ENCODE peak calls at places on chromosome 15, in five cellular contexts. V is uterus, R is HCT116, F is breast epithelium, I is body of pancreas. W is an unnamed sample.

GRCh38 chr15:87498545-87498944 is 758.0 kb downstream of the NTRK3 start:
- DNase-seq in I (no peak), V (no peak), R (no peak), F (no peak), W (no peak)

GRCh38 chr15:70101459-70102113 is 3.9 kb upstream of the TLE3 start:
- DNase-seq in R (peak; percentile 82), I (peak; percentile 93), F (no peak), V (peak; percentile 53), W (no peak)

GRCh38 chr15:49096090-49096750 is 50.0 kb upstream of the SECISBP2L start:
- DNase-seq in F (no peak), R (no peak), I (no peak), V (no peak), W (no peak)

GRCh38 chr15:24856397-24857093 is 98.2 kb upstream of the SNRPN start:
- DNase-seq in I (no peak), V (no peak), F (no peak), R (no peak), W (no peak)

GRCh38 chr15:31387483-31388118 is 61.0 kb downstream of the KLF13 start:
- DNase-seq in R (no peak), I (peak; percentile 97), V (no peak), F (no peak), W (no peak)

GRCh38 chr15:92009162-92009561 is 155.7 kb downstream of the SLCO3A1 start:
- DNase-seq in R (no peak), V (no peak), F (no peak), I (no peak), W (no peak)

GRCh38 chr15:52651868-52652267 is 27.3 kb downstream of the ATOSA start:
- DNase-seq in I (peak; percentile 62), R (peak; percentile 32), V (peak; percentile 50), F (no peak), W (no peak)

GRCh38 chr15:63663906-63664305 is 66.7 kb downstream of the FBXL22 start:
- DNase-seq in I (no peak), R (no peak), V (no peak), F (no peak), W (no peak)

GRCh38 chr15:92394327-92395175 is 870 bp downstream of the ST8SIA2 start:
- DNase-seq in R (no peak), V (no peak), F (no peak), I (no peak), W (no peak)

GRCh38 chr15:74835312-74835823 is 7.6 kb downstream of the ULK3 start:
- DNase-seq in F (no peak), R (peak; percentile 69), I (peak; percentile 62), V (no peak), W (no peak)

DNA sequence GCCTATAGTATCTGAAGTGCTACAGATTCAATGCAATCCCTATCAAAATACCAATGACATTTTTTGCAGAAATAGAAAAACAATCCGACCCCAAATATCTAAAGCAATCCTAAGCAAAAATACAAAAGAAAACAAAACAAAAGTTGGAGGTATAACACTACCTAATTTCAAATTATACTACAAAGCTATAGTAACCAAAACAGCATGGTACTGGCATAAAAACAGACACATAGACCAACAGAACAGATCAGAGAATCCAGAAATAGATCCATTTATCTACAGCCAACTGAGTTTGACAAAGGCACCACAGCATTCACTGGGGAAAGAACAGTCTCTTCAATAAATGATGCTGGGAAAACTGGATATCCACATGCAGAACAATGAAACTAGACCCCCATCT is 23.8 kb upstream of the CDAN1 start:
- DNase-seq in R (no peak), V (no peak), I (no peak), F (no peak), W (no peak)
- H3K9me3 ChIP-seq in R (peaks cover 6% of the 10 kb centered on the region), V (no peaks in the 10 kb centered on the region), I (no peaks in the 10 kb centered on the region), F (peaks cover 16% of the 10 kb centered on the region), W (peaks cover 16% of the 10 kb centered on the region)

GRCh38 chr15:99961011-99961441 is 227.8 kb upstream of the LYSMD4 start:
- DNase-seq in F (peak; percentile 40), V (no peak), I (peak; percentile 41), R (peak; percentile 51), W (no peak)
- TF ChIP-seq CTCF in F (peak; percentile 11), V (no peak), I (peak; percentile 32), R (peak; percentile 45), W (peak; percentile 53)

GRCh38 chr15:101255615-101256350 is 3.9 kb upstream of the CHSY1 start:
- DNase-seq in V (no peak), R (no peak), F (no peak), I (peak; percentile 64), W (no peak)
- TF ChIP-seq POLR2A in V (no peak), R (no peak), F (no peak), I (no peak), W (no peak)

GRCh38 chr15:60120100-60120499 is 116.0 kb downstream of the FOXB1 start:
- DNase-seq in V (no peak), R (no peak), I (no peak), F (no peak), W (no peak)

GRCh38 chr15:60121845-60122244 is 117.7 kb downstream of the FOXB1 start:
- DNase-seq in V (no peak), F (no peak), I (no peak), R (no peak), W (no peak)

GRCh38 chr15:60125334-60125733 is 121.2 kb downstream of the FOXB1 start:
- DNase-seq in R (no peak), V (no peak), I (no peak), F (no peak), W (no peak)

GRCh38 chr15:60124460-60125070 is 120.5 kb downstream of the FOXB1 start:
- DNase-seq in R (no peak), I (no peak), V (no peak), F (no peak), W (no peak)

DNA sequence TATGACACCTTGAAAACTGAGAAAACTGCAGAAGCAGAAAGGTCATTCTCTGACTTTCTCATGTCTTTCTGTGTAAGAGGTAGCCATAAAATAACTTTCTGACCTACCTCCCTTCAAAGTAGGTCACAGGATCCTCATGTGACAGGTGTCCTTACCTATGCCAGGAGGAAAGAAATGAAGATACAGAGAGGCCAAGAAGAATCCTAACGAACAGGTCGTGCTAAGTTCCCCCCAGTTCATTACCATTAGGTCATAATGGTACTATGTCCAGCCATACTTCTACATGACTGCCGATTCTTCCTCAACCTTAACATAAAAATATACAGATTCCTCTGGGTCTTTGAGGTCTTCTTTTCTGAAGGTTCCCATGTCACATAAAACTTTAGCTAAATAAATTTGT is 118.6 kb downstream of the FOXB1 start:
- DNase-seq in F (no peak), V (no peak), R (no peak), I (no peak), W (no peak)
- H3K9me3 ChIP-seq in F (no peaks in the 10 kb centered on the region), V (no peaks in the 10 kb centered on the region), R (no peaks in the 10 kb centered on the region), I (no peaks in the 10 kb centered on the region), W (no peaks in the 10 kb centered on the region)

GRCh38 chr15:55827204-55827603 is 84.3 kb upstream of the PRTG start:
- DNase-seq in I (no peak), R (no peak), F (no peak), V (no peak), W (no peak)
- TF ChIP-seq CTCF in I (no peak), R (no peak), F (no peak), V (no peak), W (no peak)

GRCh38 chr15:34583399-34584320 is at the start of gene GOLGA8B:
- DNase-seq in I (peak; percentile 87), V (peak; percentile 64), F (no peak), R (peak; percentile 38), W (no peak)
- TF ChIP-seq POLR2A in I (peak; percentile 81), V (no peak), F (no peak), R (no peak), W (no peak)

GRCh38 chr15:81229596-81229995 is 32.9 kb downstream of the IL16 start:
- DNase-seq in I (no peak), V (peak; percentile 66), R (no peak), F (no peak), W (no peak)

GRCh38 chr15:81235781-81236507 is 39.3 kb downstream of the IL16 start:
- DNase-seq in R (no peak), I (no peak), F (no peak), V (peak; percentile 76), W (no peak)

GRCh38 chr15:81239190-81239589 is 42.5 kb downstream of the IL16 start:
- DNase-seq in I (no peak), V (no peak), R (no peak), F (no peak), W (no peak)

DNA sequence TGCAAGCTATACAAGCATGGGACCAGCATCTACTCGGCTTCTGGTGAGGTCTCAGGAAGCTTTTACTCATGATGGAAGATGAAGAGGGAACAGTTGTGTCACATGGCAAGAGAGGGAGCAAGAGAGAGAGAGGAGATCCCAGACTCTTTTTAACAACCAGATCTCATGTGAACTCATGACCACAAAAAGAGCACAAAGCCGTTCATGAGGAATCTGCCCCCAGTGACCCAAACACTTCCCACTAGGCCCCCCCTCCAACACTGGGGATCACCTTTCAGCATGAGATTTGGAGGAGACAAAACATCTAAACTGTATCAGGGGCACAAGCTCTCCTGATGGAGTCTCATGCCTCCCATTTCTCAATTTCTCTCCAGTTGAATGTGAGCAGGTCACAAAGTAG is 38.6 kb downstream of the IL16 start:
- DNase-seq in R (no peak), F (no peak), I (no peak), V (no peak), W (no peak)
- H3K9me3 ChIP-seq in R (no peaks in the 10 kb centered on the region), F (no peaks in the 10 kb centered on the region), I (no peaks in the 10 kb centered on the region), V (no peaks in the 10 kb centered on the region), W (no peaks in the 10 kb centered on the region)

DNA sequence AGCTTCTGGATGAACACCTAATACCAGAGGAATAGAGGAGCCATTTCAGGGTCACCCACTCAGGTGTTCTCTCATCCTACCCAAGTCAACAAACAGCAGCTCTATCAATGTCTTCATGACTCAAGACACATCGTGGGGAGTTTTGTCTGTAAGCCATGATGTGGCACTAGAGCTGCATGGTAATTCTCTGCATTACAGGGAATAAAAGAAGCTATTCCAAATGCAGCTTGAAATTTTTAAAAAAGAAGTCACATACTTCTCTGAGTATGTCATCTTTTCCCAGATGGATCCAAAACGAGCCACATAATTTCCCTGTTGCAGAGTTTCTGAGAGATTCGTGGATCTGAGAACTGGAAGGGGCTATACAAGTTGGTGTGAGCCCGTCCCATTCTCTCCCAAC is 6.1 kb upstream of the THSD4 start:
- DNase-seq in I (no peak), F (no peak), V (no peak), R (no peak), W (no peak)
- TF ChIP-seq CTCF in I (peak; percentile 14), F (no peak), V (no peak), R (no peak), W (no peak)

GRCh38 chr15:96326551-96327154 is 3.8 kb upstream of the NR2F2 start:
- DNase-seq in V (peak; percentile 63), F (peak; percentile 59), I (no peak), R (no peak), W (no peak)

GRCh38 chr15:96327155-96327741 is 3.3 kb upstream of the NR2F2 start:
- DNase-seq in I (no peak), R (peak; percentile 73), F (no peak), V (peak; percentile 22), W (no peak)

GRCh38 chr15:96324900-96325299 is 5.6 kb upstream of the NR2F2 start:
- DNase-seq in I (no peak), V (no peak), R (no peak), F (no peak), W (no peak)

GRCh38 chr15:96324192-96324895 is 6.2 kb upstream of the NR2F2 start:
- DNase-seq in R (no peak), I (no peak), F (no peak), V (peak; percentile 76), W (no peak)

GRCh38 chr15:96325579-96326331 is 4.7 kb upstream of the NR2F2 start:
- DNase-seq in V (no peak), I (no peak), R (no peak), F (no peak), W (no peak)
- TF ChIP-seq POLR2A in V (no peak), I (no peak), R (no peak), F (no peak), W (no peak)

GRCh38 chr15:22237891-22238275 is 157.6 kb downstream of the OR4M2 start:
- DNase-seq in R (no peak), V (no peak), F (no peak), I (no peak), W (no peak)
- H3K9me3 ChIP-seq in R (peaks cover 52% of the 10 kb centered on the region), V (no peaks in the 10 kb centered on the region), F (no peaks in the 10 kb centered on the region), I (no peaks in the 10 kb centered on the region), W (peaks cover 17% of the 10 kb centered on the region)

W was measured in esophagus squamous epithelium.